ENCODE peak calls at places on chromosomes 3 and 15, in five cellular contexts. L, T, I, U and V are unnamed samples.

GRCh38 chr3:118369892-118370491 is 664.7 kb downstream of the IGSF11 start:
- DNase-seq in L (no peak), T (peak; percentile 11), U (no peak), I (no peak), V (no peak)

GRCh38 chr3:69671082-69671952 is 67.9 kb upstream of the MITF start:
- DNase-seq in U (no peak), I (no peak), T (peak; percentile 34), L (peak; percentile 15), V (no peak)

GRCh38 chr15:66777596-66778313 is 75.7 kb downstream of the SMAD6 start:
- DNase-seq in L (no peak), I (no peak), T (no peak), U (no peak), V (no peak)

GRCh38 chr3:101128786-101129185 is 135.6 kb upstream of the ABI3BP start:
- DNase-seq in T (no peak), I (no peak), U (no peak), L (no peak), V (no peak)

GRCh38 chr3:16182183-16182582 is 7.7 kb downstream of the GALNT15 start:
- DNase-seq in U (peak; percentile 13), I (no peak), L (no peak), T (no peak), V (no peak)

GRCh38 chr3:169118666-169119370 is 544.7 kb downstream of the MECOM start:
- DNase-seq in I (peak; percentile 82), T (no peak), U (no peak), L (no peak), V (no peak)

GRCh38 chr15:69253156-69253555 is 45.6 kb upstream of the PAQR5 start:
- DNase-seq in I (peak; percentile 79), T (no peak), U (no peak), L (no peak), V (no peak)

GRCh38 chr3:166481340-166481739 is 644.1 kb upstream of the BCHE start:
- DNase-seq in U (no peak), L (no peak), T (no peak), I (no peak), V (no peak)

GRCh38 chr15:70486451-70487379 is 276.6 kb downstream of the UACA start:
- DNase-seq in T (no peak), I (peak; percentile 62), U (peak; percentile 36), L (peak; percentile 67), V (peak; percentile 21)

GRCh38 chr15:89105147-89105546 is 16.9 kb downstream of the ABHD2 start:
- DNase-seq in T (no peak), I (no peak), L (no peak), U (no peak), V (no peak)

GRCh38 chr3:107963581-107963980 is 127.2 kb downstream of the CD47 start:
- DNase-seq in T (no peak), L (no peak), I (no peak), U (no peak), V (no peak)

GRCh38 chr3:125679258-125679657 is 84.0 kb upstream of the OSBPL11 start:
- DNase-seq in L (no peak), T (peak; percentile 48), I (no peak), U (no peak), V (no peak)

GRCh38 chr3:129015388-129016105 is 14.4 kb downstream of the EFCC1 start:
- DNase-seq in I (no peak), L (peak; percentile 63), T (peak; percentile 37), U (no peak), V (peak; percentile 54)

GRCh38 chr3:179083977-179084376 is 12.4 kb upstream of the ZMAT3 start:
- DNase-seq in I (no peak), L (no peak), U (no peak), T (peak; percentile 20), V (no peak)

GRCh38 chr3:154792828-154793227 is 287.3 kb upstream of the MME start:
- DNase-seq in U (no peak), T (no peak), I (no peak), L (no peak), V (no peak)

GRCh38 chr15:68213991-68214837 is 9.1 kb upstream of the CALML4 start:
- DNase-seq in U (no peak), T (no peak), I (peak; percentile 30), L (no peak), V (no peak)

GRCh38 chr3:81214626-81215025 is 546.8 kb downstream of the GBE1 start:
- DNase-seq in L (no peak), T (no peak), U (no peak), I (no peak), V (no peak)

GRCh38 chr3:37905987-37906674 is 44.5 kb downstream of the CTDSPL start:
- DNase-seq in I (no peak), T (no peak), U (peak; percentile 43), L (no peak), V (no peak)

GRCh38 chr3:46666471-46666845 is 27.0 kb downstream of the ALS2CL start:
- DNase-seq in T (no peak), U (no peak), I (peak; percentile 30), L (no peak), V (no peak)

GRCh38 chr3:176650478-176650877 is 546.8 kb downstream of the TBL1XR1 start:
- DNase-seq in T (peak; percentile 55), L (no peak), U (no peak), I (no peak), V (no peak)

GRCh38 chr3:119294889-119295769 is 946 bp downstream of the ARHGAP31 start:
- DNase-seq in T (peak; percentile 70), L (peak; percentile 22), U (peak; percentile 36), I (peak; percentile 53), V (peak; percentile 66)

GRCh38 chr3:167783781-167784180 is 48.3 kb downstream of the SERPINI1 start:
- DNase-seq in T (no peak), I (no peak), L (no peak), U (no peak), V (no peak)

GRCh38 chr3:69494091-69494659 is 108.3 kb upstream of the FRMD4B start:
- DNase-seq in L (no peak), I (no peak), T (no peak), U (no peak), V (no peak)

GRCh38 chr3:37221407-37221806 is 47.0 kb upstream of the LRRFIP2 start:
- DNase-seq in I (peak; percentile 70), T (peak; percentile 82), U (no peak), L (no peak), V (no peak)

GRCh38 chr3:32238816-32239637 is 547 bp downstream of the CMTM8 start:
- DNase-seq in L (peak; percentile 52), I (no peak), T (peak; percentile 59), U (peak; percentile 26), V (peak; percentile 53)

GRCh38 chr3:89107461-89108035 is at the start of gene EPHA3:
- DNase-seq in U (peak; percentile 84), I (peak; percentile 44), L (no peak), T (peak; percentile 94), V (peak; percentile 37)

GRCh38 chr3:141114816-141115458 is 63.8 kb downstream of the SPSB4 start:
- DNase-seq in T (peak; percentile 62), I (no peak), U (no peak), L (no peak), V (no peak)

GRCh38 chr15:32818758-32819405 is 101.1 kb downstream of the GREM1 start:
- DNase-seq in L (no peak), T (no peak), I (no peak), U (no peak), V (no peak)

GRCh38 chr15:98946301-98947255 is 61.0 kb downstream of the PGPEP1L start:
- DNase-seq in I (no peak), L (no peak), T (no peak), U (peak; percentile 70), V (no peak)

GRCh38 chr15:78063966-78064365 is 13.5 kb downstream of the TBC1D2B start:
- DNase-seq in L (no peak), U (no peak), I (no peak), T (no peak), V (no peak)

GRCh38 chr15:74210729-74211128 is 8.1 kb upstream of the STRA6 start:
- DNase-seq in U (no peak), T (no peak), L (no peak), I (no peak), V (no peak)

GRCh38 chr15:74214324-74215021 is 11.9 kb upstream of the STRA6 start:
- DNase-seq in T (no peak), U (no peak), L (no peak), I (no peak), V (no peak)

GRCh38 chr15:74211656-74212055 is 9.1 kb upstream of the STRA6 start:
- DNase-seq in T (no peak), L (no peak), I (no peak), U (no peak), V (no peak)

GRCh38 chr15:74213858-74214284 is 11.3 kb upstream of the STRA6 start:
- DNase-seq in I (no peak), L (no peak), T (peak; percentile 80), U (no peak), V (no peak)

GRCh38 chr15:74212494-74212893 is 9.9 kb upstream of the STRA6 start:
- DNase-seq in I (no peak), T (no peak), L (no peak), U (no peak), V (no peak)
- H3K4me1 ChIP-seq in I (peaks cover 16% of the 10 kb centered on the region), T (peaks cover 28% of the 10 kb centered on the region), L (peaks cover 3% of the 10 kb centered on the region), U (no peaks in the 10 kb centered on the region), V (no peaks in the 10 kb centered on the region)

GRCh38 chr15:90762109-90762508 is 45.0 kb downstream of the BLM start:
- DNase-seq in I (no peak), T (peak; percentile 14), U (peak; percentile 86), L (no peak), V (no peak)
- H3K36me3 ChIP-seq in I (peaks cover 51% of the 10 kb centered on the region), T (no peaks in the 10 kb centered on the region), U (no peaks in the 10 kb centered on the region), L (peaks cover 84% of the 10 kb centered on the region), V (no peaks in the 10 kb centered on the region)

GRCh38 chr3:174440350-174440716 is 418.8 kb upstream of the NAALADL2 start:
- DNase-seq in U (no peak), L (peak; percentile 4), I (no peak), T (peak; percentile 33), V (no peak)

GRCh38 chr3:174440741-174441587 is 418.2 kb upstream of the NAALADL2 start:
- DNase-seq in U (peak; percentile 81), T (peak; percentile 95), I (peak; percentile 84), L (peak; percentile 77), V (peak; percentile 75)

GRCh38 chr3:174436367-174436766 is 422.8 kb upstream of the NAALADL2 start:
- DNase-seq in T (no peak), I (no peak), U (no peak), L (no peak), V (no peak)

GRCh38 chr3:174439621-174440349 is 419.3 kb upstream of the NAALADL2 start:
- DNase-seq in T (peak; percentile 13), L (no peak), I (peak; percentile 80), U (peak; percentile 47), V (no peak)

DNA sequence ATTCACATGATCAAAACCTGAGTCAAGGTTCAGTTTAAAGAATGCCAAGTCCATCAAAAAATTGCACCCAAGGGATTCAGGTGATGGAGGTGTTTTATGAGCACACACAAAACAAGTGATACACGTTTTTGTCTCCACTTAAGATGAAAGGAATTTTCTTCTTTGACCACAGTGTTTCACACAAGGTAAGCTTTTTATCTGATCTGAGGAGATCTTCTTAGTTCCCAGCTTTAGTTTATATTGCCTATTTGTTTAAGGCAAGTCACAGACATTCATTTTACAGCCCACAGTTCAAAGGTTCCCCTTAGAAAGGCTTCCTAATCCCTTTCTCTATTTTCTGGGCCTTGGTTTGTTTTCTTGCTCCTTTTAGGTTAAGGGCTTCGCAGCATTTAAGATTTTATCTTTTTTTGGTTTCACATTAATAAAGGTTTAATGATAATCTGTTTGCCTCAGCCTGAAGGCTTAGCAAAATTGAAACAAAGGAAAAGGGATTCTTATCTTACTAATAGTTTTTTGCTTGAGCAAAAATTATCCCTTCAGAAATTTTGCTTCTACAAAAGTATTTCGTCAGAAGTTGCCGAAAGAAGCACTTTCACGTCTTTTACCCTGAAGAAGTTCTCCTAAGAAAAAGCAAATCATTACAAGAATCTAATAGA is 420.5 kb upstream of the NAALADL2 start:
- DNase-seq in I (no peak), T (peak; percentile 11), L (no peak), U (no peak), V (no peak)
- H3K4me3 ChIP-seq in I (peak overlapping the region; percentile 92), T (no peak overlapping the region), L (no peak overlapping the region), U (no peak overlapping the region), V (no peak overlapping the region)

GRCh38 chr15:45641374-45641778 is 6.5 kb downstream of the SQOR start:
- DNase-seq in L (no peak), I (no peak), U (peak; percentile 49), T (no peak), V (no peak)
- H3K4me1 ChIP-seq in L (peaks cover 5% of the 10 kb centered on the region), I (peaks cover 31% of the 10 kb centered on the region), U (peaks cover 53% of the 10 kb centered on the region), T (no peaks in the 10 kb centered on the region), V (peaks cover 23% of the 10 kb centered on the region)